ENCODE peak calls at places on chromosomes 13 and 19, in six cellular contexts. M, P, G, Y, N and I are unnamed samples.

GRCh38 chr13:51499841-51500240 is 47.0 kb upstream of the INTS6 start:
- DNase-seq in P (no peak), G (no peak), N (no peak), Y (no peak), M (no peak), I (no peak)

GRCh38 chr19:49823472-49823871 is 5.4 kb downstream of the MED25 start:
- DNase-seq in N (no peak), M (no peak), Y (no peak), P (no peak), G (no peak), I (peak)

GRCh38 chr19:12880551-12881171 is 588 bp downstream of the DNASE2 start:
- DNase-seq in P (no peak), G (no peak), N (peak), Y (peak), M (no peak), I (no peak)

GRCh38 chr19:8695911-8696310 is 2.7 kb downstream of the ACTL9 start:
- DNase-seq in G (no peak), Y (no peak), M (no peak), N (no peak), P (no peak), I (no peak)

GRCh38 chr19:50822661-50823208 is 852 bp downstream of the KLK1 start:
- DNase-seq in Y (no peak), P (no peak), N (no peak), G (no peak), M (no peak), I (no peak)

GRCh38 chr13:44853641-44854040 is 135.6 kb downstream of the NUFIP1 start:
- DNase-seq in N (no peak), G (no peak), Y (no peak), P (no peak), M (no peak), I (no peak)

GRCh38 chr13:77521595-77522367 is 13.7 kb upstream of the SCEL start:
- DNase-seq in N (no peak), G (no peak), P (no peak), M (no peak), Y (no peak), I (no peak)

GRCh38 chr13:25112856-25113255 is 16.9 kb downstream of the PABPC3 start:
- DNase-seq in P (no peak), N (no peak), M (no peak), Y (no peak), G (no peak), I (no peak)

GRCh38 chr13:103605546-103606326 is 539.5 kb upstream of the SLC10A2 start:
- DNase-seq in M (no peak), G (no peak), N (no peak), P (no peak), Y (no peak), I (no peak)

GRCh38 chr19:40920300-40921004 is 38.4 kb upstream of the CYP2A7 start:
- DNase-seq in P (no peak), M (no peak), Y (no peak), G (no peak), N (no peak), I (no peak)

GRCh38 chr19:39372047-39372802 is 18.7 kb downstream of the PAF1 start:
- DNase-seq in G (no peak), N (no peak), M (no peak), Y (peak), P (peak), I (no peak)

GRCh38 chr13:34523401-34523800 is 418.7 kb upstream of the NBEA start:
- DNase-seq in G (no peak), N (no peak), P (no peak), M (no peak), Y (no peak), I (no peak)

GRCh38 chr19:30214651-30215051 is 157.5 kb upstream of the ZNF536 start:
- DNase-seq in N (peak), G (no peak), M (no peak), P (no peak), Y (no peak), I (no peak)

GRCh38 chr19:44847144-44848035 is 1.3 kb downstream of the NECTIN2 start:
- DNase-seq in M (no peak), G (no peak), P (no peak), Y (peak), N (no peak), I (peak)

GRCh38 chr19:8690753-8691539 is 7.6 kb downstream of the ACTL9 start:
- DNase-seq in N (no peak), G (no peak), P (no peak), M (no peak), Y (no peak), I (no peak)

GRCh38 chr19:1217366-1217765 is 11.8 kb downstream of the STK11 start:
- DNase-seq in N (no peak), G (no peak), Y (no peak), M (no peak), P (no peak), I (no peak)